ENCODE peak calls at places on chromosome 9, in four cellular contexts. V, R, E and H are unnamed samples. For H3K4me1 and H3K36me3, the result is how much of the 10 kb centered on the place peaks cover.

GRCh38 chr9:33220681-33221567 is 19.0 kb upstream of the SPINK4 start:
- DNase-seq in R (no peak), V (no peak), E (peak), H (no peak)

GRCh38 chr9:137192859-137193258 is 4.4 kb downstream of the SSNA1 start:
- DNase-seq in E (no peak), R (no peak), V (no peak), H (no peak)

GRCh38 chr9:18474778-18475177 is 825 bp downstream of the ADAMTSL1 start:
- DNase-seq in R (no peak), V (peak), E (no peak), H (no peak)

GRCh38 chr9:128733256-128733655 is 9.3 kb upstream of the ZDHHC12 start:
- DNase-seq in R (peak), V (peak), E (peak), H (peak)

GRCh38 chr9:20580673-20581072 is 41.6 kb downstream of the MLLT3 start:
- DNase-seq in R (no peak), E (no peak), V (no peak), H (no peak)

GRCh38 chr9:134605969-134606363 is 35.6 kb upstream of the COL5A1 start:
- DNase-seq in R (no peak), V (no peak), E (peak), H (no peak)

GRCh38 chr9:95438958-95439357 is 77.8 kb downstream of the PTCH1 start:
- DNase-seq in E (no peak), V (no peak), R (no peak), H (no peak)

GRCh38 chr9:75993434-75993833 is 103.0 kb downstream of the PCSK5 start:
- DNase-seq in R (no peak), V (peak), E (no peak), H (no peak)

GRCh38 chr9:82090041-82090440 is 101.5 kb downstream of the SPATA31D1 start:
- DNase-seq in R (no peak), E (no peak), V (no peak), H (no peak)

GRCh38 chr9:113589890-113590289 is 126.4 kb downstream of the RGS3 start:
- DNase-seq in E (no peak), V (peak), R (no peak), H (no peak)

GRCh38 chr9:81002242-81002641 is 687.1 kb downstream of the TLE1 start:
- DNase-seq in R (no peak), V (no peak), E (no peak), H (no peak)

GRCh38 chr9:69885474-69885929 is 64.9 kb downstream of the CFAP95 start:
- DNase-seq in E (no peak), V (no peak), R (no peak), H (no peak)

GRCh38 chr9:133238851-133239532 is 29.9 kb upstream of the OBP2B start:
- DNase-seq in V (peak), R (peak), E (peak), H (peak)

GRCh38 chr9:22307013-22307711 is 139.5 kb upstream of the DMRTA1 start:
- DNase-seq in V (peak), R (peak), E (peak), H (peak)

GRCh38 chr9:4228606-4229005 is 71.3 kb downstream of the GLIS3 start:
- DNase-seq in E (no peak), R (no peak), V (peak), H (no peak)

GRCh38 chr9:95992536-95992935 is 117.0 kb downstream of the ERCC6L2 start:
- DNase-seq in V (no peak), E (no peak), R (no peak), H (peak)

GRCh38 chr9:112487008-112487798 is 576 bp downstream of the KIAA1958 start:
- DNase-seq in V (peak), R (no peak), E (peak), H (peak)

GRCh38 chr9:130699047-130699446 is 5.5 kb downstream of the EXOSC2 start:
- DNase-seq in R (no peak), V (no peak), E (no peak), H (no peak)

GRCh38 chr9:92749071-92749933 is 15.3 kb downstream of the BICD2 start:
- DNase-seq in R (no peak), E (no peak), V (peak), H (peak)

GRCh38 chr9:92746567-92747458 is 17.8 kb downstream of the BICD2 start:
- DNase-seq in R (no peak), V (no peak), E (no peak), H (no peak)

GRCh38 chr9:92745881-92746280 is 18.8 kb downstream of the BICD2 start:
- DNase-seq in E (no peak), V (no peak), R (no peak), H (no peak)

GRCh38 chr9:92748233-92748497 is 16.5 kb downstream of the BICD2 start:
- DNase-seq in R (no peak), V (no peak), E (no peak), H (no peak)

GRCh38 chr9:92747459-92748232 is 17.0 kb downstream of the BICD2 start:
- DNase-seq in V (no peak), E (no peak), R (no peak), H (no peak)
- H3K4me1 ChIP-seq in V (under half), E (under half), R (under half), H (under half)

DNA sequence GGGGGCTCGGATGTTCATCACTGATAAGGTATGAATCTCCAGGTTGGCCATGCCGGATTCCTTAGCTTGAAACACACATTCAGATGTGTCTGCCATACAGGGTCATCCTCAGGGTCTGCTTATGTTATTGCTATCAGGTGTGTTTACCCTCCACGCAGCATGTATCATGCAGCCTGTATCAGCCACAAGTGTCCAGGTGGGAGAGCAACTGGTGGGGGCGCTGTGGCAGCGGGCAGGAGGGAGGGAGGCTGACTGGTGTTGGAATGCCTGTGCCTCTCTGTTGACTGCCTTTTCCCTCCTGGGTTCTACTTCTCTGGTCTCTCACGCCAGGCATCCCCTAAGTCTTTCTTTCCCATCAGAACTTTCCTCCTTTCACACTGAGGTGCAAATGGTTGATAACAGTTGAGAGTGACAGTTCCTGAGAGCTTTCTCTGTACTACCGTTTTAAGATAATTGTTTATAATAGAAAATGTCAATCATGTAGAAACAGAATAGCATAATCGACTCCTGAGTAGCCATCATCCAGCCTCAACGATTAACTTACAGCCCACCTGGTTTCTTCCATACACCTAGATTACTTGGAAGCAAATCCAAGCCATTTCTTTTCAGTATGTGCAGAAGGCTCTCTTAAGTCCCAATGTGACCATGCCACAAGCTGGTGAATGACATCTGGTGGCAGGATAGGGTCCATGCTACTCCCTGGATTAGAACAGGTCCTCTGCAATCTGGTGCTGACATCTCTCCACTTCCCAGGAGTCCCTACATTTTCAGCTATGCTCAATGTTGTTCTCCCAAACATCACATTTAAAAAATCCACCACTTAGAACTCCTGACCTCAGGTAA is 86.6 kb downstream of the ACER2 start:
- DNase-seq in E (no peak), V (no peak), R (no peak), H (no peak)
- TF ChIP-seq CTCF in E (no peak), V (no peak), R (no peak), H (peak)

DNA sequence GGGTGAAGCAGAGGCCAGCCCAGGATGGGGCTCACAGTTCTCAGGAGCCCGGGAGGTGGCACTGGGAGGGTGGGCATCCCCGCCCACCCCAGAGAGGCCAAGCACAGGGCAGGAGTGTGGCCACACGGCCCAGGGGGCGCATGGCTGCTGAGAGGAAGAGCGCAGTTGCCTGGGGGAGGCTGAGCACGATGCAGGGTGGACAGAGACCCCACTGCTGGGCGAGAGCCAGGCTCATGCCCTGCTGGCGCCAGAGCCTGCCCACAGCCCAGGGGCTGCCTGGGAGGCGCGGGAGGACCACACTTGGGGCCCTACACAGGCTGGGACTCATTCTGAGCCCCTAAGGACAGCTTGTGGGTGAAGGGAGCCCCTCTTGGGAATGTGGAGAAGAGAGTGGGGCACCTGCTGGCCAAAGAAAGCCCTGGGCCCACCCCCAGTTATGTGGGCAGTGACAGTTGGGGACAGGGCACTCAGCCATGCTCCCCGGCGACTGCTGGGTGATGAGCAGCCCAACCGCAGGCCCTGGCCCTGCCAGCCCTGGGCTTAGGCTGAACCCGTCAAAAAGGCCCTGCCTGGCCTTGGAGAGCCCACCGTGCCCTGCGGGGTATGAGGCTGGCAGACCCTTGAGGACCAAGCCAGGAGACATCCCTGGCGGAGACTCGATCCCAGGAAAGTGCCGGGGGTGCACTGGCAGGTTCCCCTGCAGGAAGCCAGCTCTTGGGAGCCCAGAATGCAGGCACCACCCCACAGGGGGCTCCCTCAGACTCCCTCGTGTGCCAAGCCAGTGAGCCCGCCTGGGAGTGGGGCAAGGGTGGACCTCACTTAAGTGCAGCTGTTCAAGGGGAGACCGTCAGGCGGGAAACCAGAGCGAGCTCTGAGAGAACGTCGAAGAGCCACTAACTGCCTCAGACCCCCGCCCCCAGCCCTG is 21.6 kb upstream of the CAMSAP1 start:
- DNase-seq in V (no peak), E (no peak), R (no peak), H (no peak)
- H3K36me3 ChIP-seq in V (under half), E (under half), R (half or more), H (under half)

GRCh38 chr9:93829271-93830223 is 125.6 kb downstream of the BARX1 start:
- DNase-seq in E (no peak), V (no peak), R (no peak), H (no peak)
- H3K4me1 ChIP-seq in E (under half), V (under half), R (under half), H (under half)

GRCh38 chr9:88813810-88814209 is 177.5 kb upstream of the S1PR3 start:
- DNase-seq in E (no peak), V (peak), R (no peak), H (no peak)

GRCh38 chr9:88810826-88811225 is 180.4 kb upstream of the S1PR3 start:
- DNase-seq in R (no peak), V (no peak), E (no peak), H (no peak)

GRCh38 chr9:88811511-88811910 is 179.8 kb upstream of the S1PR3 start:
- DNase-seq in E (no peak), R (no peak), V (no peak), H (no peak)

GRCh38 chr9:88814521-88815101 is 176.7 kb upstream of the S1PR3 start:
- DNase-seq in R (no peak), E (peak), V (peak), H (peak)

GRCh38 chr9:88812938-88813670 is 178.2 kb upstream of the S1PR3 start:
- DNase-seq in E (no peak), R (no peak), V (no peak), H (no peak)
- TF ChIP-seq CTCF in E (no peak), R (no peak), V (no peak), H (no peak)